ENCODE peak calls at places on chromosomes 12 and 14, in six cellular contexts. One of them, this sample, is unnamed.

GRCh38 chr14:99261916-99262787 is 9.8 kb downstream of the BCL11B start:
- DNase-seq in HCT116: no peak
- DNase-seq in H1: no peak
- DNase-seq in GM12878: no peak
- DNase-seq in K562: no peak
- DNase-seq in HepG2: no peak
- DNase-seq in this sample: no peak

GRCh38 chr12:114664661-114665320 is 19.2 kb downstream of the TBX3 start:
- DNase-seq in HCT116: no peak
- DNase-seq in H1: peak
- DNase-seq in GM12878: no peak
- DNase-seq in K562: no peak
- DNase-seq in HepG2: no peak
- DNase-seq in this sample: no peak

GRCh38 chr14:69214376-69214775 is 23.1 kb downstream of the EXD2 start:
- DNase-seq in HCT116: no peak
- DNase-seq in H1: no peak
- DNase-seq in GM12878: no peak
- DNase-seq in K562: no peak
- DNase-seq in HepG2: no peak
- DNase-seq in this sample: no peak

GRCh38 chr14:31206536-31207286 is 882 bp downstream of the HECTD1 start:
- DNase-seq in HCT116: no peak
- DNase-seq in H1: peak
- DNase-seq in GM12878: no peak
- DNase-seq in K562: peak
- DNase-seq in HepG2: peak
- DNase-seq in this sample: no peak

GRCh38 chr12:40970320-40970907 is 217.7 kb upstream of the PDZRN4 start:
- DNase-seq in HCT116: peak
- DNase-seq in H1: no peak
- DNase-seq in GM12878: no peak
- DNase-seq in K562: peak
- DNase-seq in HepG2: peak
- DNase-seq in this sample: no peak

GRCh38 chr14:63388766-63389431 is 70.2 kb upstream of the GPHB5 start:
- DNase-seq in HCT116: peak
- DNase-seq in H1: peak
- DNase-seq in GM12878: peak
- DNase-seq in K562: peak
- DNase-seq in HepG2: peak
- DNase-seq in this sample: peak

GRCh38 chr14:102192840-102193502 is 53.3 kb downstream of the WDR20 start:
- DNase-seq in HCT116: no peak
- DNase-seq in H1: no peak
- DNase-seq in GM12878: no peak
- DNase-seq in K562: no peak
- DNase-seq in HepG2: no peak
- DNase-seq in this sample: no peak

GRCh38 chr12:5439333-5439732 is 7.4 kb downstream of the NTF3 start:
- DNase-seq in HCT116: no peak
- DNase-seq in H1: no peak
- DNase-seq in GM12878: no peak
- DNase-seq in K562: no peak
- DNase-seq in HepG2: no peak
- DNase-seq in this sample: no peak

GRCh38 chr12:109996483-109996853 is 300 bp upstream of the GIT2 start:
- DNase-seq in HCT116: no peak
- DNase-seq in H1: no peak
- DNase-seq in GM12878: no peak
- DNase-seq in K562: no peak
- DNase-seq in HepG2: no peak
- DNase-seq in this sample: no peak

GRCh38 chr14:21017528-21018245 is 7.2 kb downstream of the NDRG2 start:
- DNase-seq in HCT116: no peak
- DNase-seq in H1: no peak
- DNase-seq in GM12878: no peak
- DNase-seq in K562: no peak
- DNase-seq in HepG2: no peak
- DNase-seq in this sample: no peak

GRCh38 chr12:2960432-2960956 is 1.3 kb downstream of the TEAD4 start:
- DNase-seq in HCT116: no peak
- DNase-seq in H1: peak
- DNase-seq in GM12878: no peak
- DNase-seq in K562: peak
- DNase-seq in HepG2: peak
- DNase-seq in this sample: no peak

GRCh38 chr12:65977384-65977783 is 153.1 kb downstream of the HMGA2 start:
- DNase-seq in HCT116: no peak
- DNase-seq in H1: no peak
- DNase-seq in GM12878: no peak
- DNase-seq in K562: no peak
- DNase-seq in HepG2: no peak
- DNase-seq in this sample: no peak

GRCh38 chr14:93073833-93074769 is 41.6 kb downstream of the ITPK1 start:
- DNase-seq in HCT116: no peak
- DNase-seq in H1: no peak
- DNase-seq in GM12878: no peak
- DNase-seq in K562: no peak
- DNase-seq in HepG2: peak
- DNase-seq in this sample: no peak

GRCh38 chr12:32894566-32894965 is 2.0 kb downstream of the PKP2 start:
- DNase-seq in HCT116: no peak
- DNase-seq in H1: no peak
- DNase-seq in GM12878: no peak
- DNase-seq in K562: no peak
- DNase-seq in HepG2: no peak
- DNase-seq in this sample: no peak

GRCh38 chr12:32897688-32898573 is 1.4 kb upstream of the PKP2 start:
- DNase-seq in HCT116: no peak
- DNase-seq in H1: no peak
- DNase-seq in GM12878: no peak
- DNase-seq in K562: no peak
- DNase-seq in HepG2: no peak
- DNase-seq in this sample: no peak

GRCh38 chr12:32897276-32897615 is 669 bp upstream of the PKP2 start:
- DNase-seq in HCT116: no peak
- DNase-seq in H1: no peak
- DNase-seq in GM12878: no peak
- DNase-seq in K562: no peak
- DNase-seq in HepG2: no peak
- DNase-seq in this sample: no peak

GRCh38 chr12:32895688-32896437 is 714 bp downstream of the PKP2 start:
- DNase-seq in HCT116: no peak
- DNase-seq in H1: peak
- DNase-seq in GM12878: no peak
- DNase-seq in K562: peak
- DNase-seq in HepG2: peak
- DNase-seq in this sample: no peak

GRCh38 chr12:32896438-32897275 is at the start of gene PKP2:
- DNase-seq in HCT116: peak
- DNase-seq in H1: peak
- DNase-seq in GM12878: no peak
- DNase-seq in K562: peak
- DNase-seq in HepG2: peak
- DNase-seq in this sample: peak
- H3K4me3 ChIP-seq in HCT116: peak
- H3K4me3 ChIP-seq in H1: peak
- H3K4me3 ChIP-seq in GM12878: no peak
- H3K4me3 ChIP-seq in K562: peak
- H3K4me3 ChIP-seq in HepG2: peak
- H3K4me3 ChIP-seq in this sample: peak

DNA sequence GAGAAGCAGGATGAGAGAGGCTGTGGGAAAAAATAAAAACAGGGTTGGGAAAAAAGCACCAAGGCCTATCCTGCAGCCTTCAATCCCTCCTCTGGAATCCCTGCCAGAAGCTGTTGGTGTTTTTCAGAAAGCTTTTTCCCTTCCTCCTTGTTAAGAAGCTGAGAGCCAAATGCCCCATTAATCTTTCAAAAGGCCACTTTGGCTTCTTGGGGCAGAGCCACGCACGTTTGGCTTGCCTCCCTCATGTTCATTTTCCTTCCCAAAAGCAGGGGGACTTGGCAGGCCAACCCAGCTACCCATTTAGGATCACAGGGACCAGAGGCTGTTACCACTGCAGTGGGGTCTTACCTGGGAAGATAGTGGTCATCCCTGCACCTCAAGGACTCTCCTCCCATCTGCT is 365.3 kb downstream of the NUAK1 start:
- DNase-seq in HCT116: no peak
- DNase-seq in H1: no peak
- DNase-seq in GM12878: no peak
- DNase-seq in K562: no peak
- DNase-seq in HepG2: no peak
- DNase-seq in this sample: no peak
- TF ChIP-seq ZNF274 in HCT116: no peak
- TF ChIP-seq ZNF274 in H1: no peak
- TF ChIP-seq ZNF274 in GM12878: no peak
- TF ChIP-seq ZNF274 in K562: no peak
- TF ChIP-seq ZNF274 in HepG2: no peak
- TF ChIP-seq ZNF274 in this sample: no peak

GRCh38 chr14:51989293-51990234 is at the start of gene RTRAF:
- DNase-seq in HCT116: peak
- DNase-seq in H1: peak
- DNase-seq in GM12878: peak
- DNase-seq in K562: peak
- DNase-seq in HepG2: peak
- DNase-seq in this sample: peak

GRCh38 chr14:51993274-51993673 is 3.9 kb downstream of the RTRAF start:
- DNase-seq in HCT116: no peak
- DNase-seq in H1: no peak
- DNase-seq in GM12878: no peak
- DNase-seq in K562: no peak
- DNase-seq in HepG2: no peak
- DNase-seq in this sample: no peak

GRCh38 chr14:51996148-51996746 is 6.9 kb downstream of the RTRAF start:
- DNase-seq in HCT116: no peak
- DNase-seq in H1: no peak
- DNase-seq in GM12878: no peak
- DNase-seq in K562: peak
- DNase-seq in HepG2: no peak
- DNase-seq in this sample: no peak

DNA sequence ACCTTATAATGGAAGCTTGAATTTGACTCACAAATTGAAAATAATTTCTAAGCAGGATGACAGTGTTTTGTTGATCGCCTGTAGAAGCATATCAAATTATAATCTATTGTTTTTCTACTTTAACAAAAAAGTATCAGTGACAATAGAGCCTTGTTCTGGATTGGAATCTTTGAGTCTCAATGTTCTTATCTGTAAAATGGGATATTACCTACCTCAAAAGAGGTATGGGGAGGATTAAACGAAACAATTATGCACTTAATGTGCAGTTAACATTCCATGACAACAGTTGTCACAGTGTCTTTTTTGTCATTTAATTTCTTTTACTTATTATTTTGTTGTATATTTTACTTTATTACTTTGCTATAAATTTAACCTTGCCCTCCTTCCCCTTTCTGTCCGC is 1.1 kb downstream of the RTRAF start:
- DNase-seq in HCT116: no peak
- DNase-seq in H1: no peak
- DNase-seq in GM12878: no peak
- DNase-seq in K562: no peak
- DNase-seq in HepG2: no peak
- DNase-seq in this sample: no peak
- H3K4me3 ChIP-seq in HCT116: peak
- H3K4me3 ChIP-seq in H1: peak
- H3K4me3 ChIP-seq in GM12878: peak
- H3K4me3 ChIP-seq in K562: peak
- H3K4me3 ChIP-seq in HepG2: peak
- H3K4me3 ChIP-seq in this sample: peak

DNA sequence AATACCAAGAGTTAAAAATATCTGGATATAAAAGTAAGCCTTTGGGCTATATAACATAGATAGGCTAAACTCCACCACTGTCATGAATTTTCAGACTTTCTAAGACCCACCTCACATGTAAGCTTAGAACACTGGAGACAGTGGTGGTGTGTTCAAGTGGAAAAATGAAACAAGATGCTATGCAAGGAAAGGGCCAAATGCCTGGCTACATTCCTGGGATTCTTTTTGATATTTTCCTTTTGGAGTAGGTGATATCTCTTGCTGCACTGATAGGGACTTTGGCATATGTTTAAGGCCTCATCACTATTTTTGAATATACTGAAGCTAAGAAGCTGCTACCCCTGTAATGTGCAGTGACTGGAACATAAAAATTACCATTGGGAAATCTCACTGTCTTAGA is 341.3 kb downstream of the SLC16A7 start:
- DNase-seq in HCT116: no peak
- DNase-seq in H1: no peak
- DNase-seq in GM12878: no peak
- DNase-seq in K562: no peak
- DNase-seq in HepG2: no peak
- DNase-seq in this sample: no peak
- TF ChIP-seq ZNF274 in HCT116: no peak
- TF ChIP-seq ZNF274 in H1: no peak
- TF ChIP-seq ZNF274 in GM12878: no peak
- TF ChIP-seq ZNF274 in K562: no peak
- TF ChIP-seq ZNF274 in HepG2: no peak
- TF ChIP-seq ZNF274 in this sample: no peak

DNA sequence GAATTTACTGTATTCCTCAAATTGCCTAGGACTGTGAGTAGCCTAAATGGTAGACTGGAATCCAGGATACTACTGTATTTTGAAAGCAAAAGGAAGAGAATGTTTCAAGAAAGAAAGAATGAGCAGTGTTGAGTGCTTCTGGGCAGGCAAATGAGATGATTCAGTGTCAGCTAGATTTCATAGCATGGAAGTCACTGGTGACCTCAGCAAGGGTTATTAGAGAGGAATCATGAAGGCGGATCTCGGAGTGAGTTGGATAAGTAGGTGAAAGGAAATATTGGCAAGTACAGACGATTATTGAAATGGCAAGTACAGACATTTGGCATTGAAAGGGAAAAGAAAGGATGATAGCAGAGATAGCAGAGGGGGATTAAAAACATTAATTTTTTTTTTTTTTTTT is 27.1 kb downstream of the VRK1 start:
- DNase-seq in HCT116: no peak
- DNase-seq in H1: no peak
- DNase-seq in GM12878: no peak
- DNase-seq in K562: no peak
- DNase-seq in HepG2: no peak
- DNase-seq in this sample: no peak
- H3K4me3 ChIP-seq in HCT116: no peak
- H3K4me3 ChIP-seq in H1: no peak
- H3K4me3 ChIP-seq in GM12878: no peak
- H3K4me3 ChIP-seq in K562: no peak
- H3K4me3 ChIP-seq in HepG2: no peak
- H3K4me3 ChIP-seq in this sample: no peak